ENCODE peak calls at places on chromosomes 12 and 14, in six cellular contexts. One of them, this sample, is unnamed. For H3K9me3, the result is how much of the 10 kb centered on the place peaks cover.

GRCh38 chr12:31407562-31407961 is 81.6 kb upstream of the SINHCAF start:
- DNase-seq in pancreas: no peak
- DNase-seq in CD8-positive, alpha-beta T cell: no peak
- DNase-seq in mucosa of descending colon: no peak
- DNase-seq in right cardiac atrium: no peak
- DNase-seq in sigmoid colon: no peak
- DNase-seq in this sample: no peak

GRCh38 chr14:21978184-21978998 is 304.8 kb upstream of the OR4E1 start:
- DNase-seq in sigmoid colon: peak
- DNase-seq in pancreas: no peak
- DNase-seq in mucosa of descending colon: peak
- DNase-seq in right cardiac atrium: no peak
- DNase-seq in CD8-positive, alpha-beta T cell: peak
- DNase-seq in this sample: no peak

GRCh38 chr14:39946796-39947195 is 514.6 kb upstream of the FBXO33 start:
- DNase-seq in CD8-positive, alpha-beta T cell: no peak
- DNase-seq in mucosa of descending colon: no peak
- DNase-seq in sigmoid colon: no peak
- DNase-seq in right cardiac atrium: no peak
- DNase-seq in pancreas: no peak
- DNase-seq in this sample: no peak

GRCh38 chr12:98208846-98209245 is 306.5 kb upstream of the TMPO start:
- DNase-seq in right cardiac atrium: no peak
- DNase-seq in mucosa of descending colon: no peak
- DNase-seq in sigmoid colon: no peak
- DNase-seq in pancreas: no peak
- DNase-seq in CD8-positive, alpha-beta T cell: no peak
- DNase-seq in this sample: no peak

GRCh38 chr12:115155665-115156645 is 472.0 kb upstream of the TBX3 start:
- DNase-seq in CD8-positive, alpha-beta T cell: no peak
- DNase-seq in mucosa of descending colon: no peak
- DNase-seq in right cardiac atrium: no peak
- DNase-seq in sigmoid colon: no peak
- DNase-seq in pancreas: no peak
- DNase-seq in this sample: no peak

GRCh38 chr14:80678436-80678835 is 263.1 kb downstream of the CEP128 start:
- DNase-seq in sigmoid colon: no peak
- DNase-seq in right cardiac atrium: no peak
- DNase-seq in pancreas: no peak
- DNase-seq in CD8-positive, alpha-beta T cell: no peak
- DNase-seq in mucosa of descending colon: no peak
- DNase-seq in this sample: no peak

GRCh38 chr14:30974628-30975027 is 50.8 kb upstream of the AP4S1 start:
- DNase-seq in right cardiac atrium: no peak
- DNase-seq in sigmoid colon: no peak
- DNase-seq in pancreas: no peak
- DNase-seq in mucosa of descending colon: no peak
- DNase-seq in CD8-positive, alpha-beta T cell: no peak
- DNase-seq in this sample: no peak

GRCh38 chr12:93361159-93361919 is 16.4 kb upstream of the NUDT4 start:
- DNase-seq in sigmoid colon: no peak
- DNase-seq in CD8-positive, alpha-beta T cell: no peak
- DNase-seq in right cardiac atrium: peak
- DNase-seq in pancreas: no peak
- DNase-seq in mucosa of descending colon: no peak
- DNase-seq in this sample: no peak

GRCh38 chr12:52441320-52441911 is 7.2 kb upstream of the KRT75 start:
- DNase-seq in CD8-positive, alpha-beta T cell: no peak
- DNase-seq in mucosa of descending colon: no peak
- DNase-seq in sigmoid colon: no peak
- DNase-seq in pancreas: no peak
- DNase-seq in right cardiac atrium: no peak
- DNase-seq in this sample: no peak

GRCh38 chr12:69765515-69765914 is 26.9 kb downstream of the RAB3IP start:
- DNase-seq in CD8-positive, alpha-beta T cell: no peak
- DNase-seq in right cardiac atrium: no peak
- DNase-seq in pancreas: no peak
- DNase-seq in sigmoid colon: no peak
- DNase-seq in mucosa of descending colon: no peak
- DNase-seq in this sample: no peak
- H3K9me3 ChIP-seq in CD8-positive, alpha-beta T cell: under half
- H3K9me3 ChIP-seq in right cardiac atrium: under half
- H3K9me3 ChIP-seq in pancreas: under half
- H3K9me3 ChIP-seq in sigmoid colon: under half
- H3K9me3 ChIP-seq in mucosa of descending colon: under half
- H3K9me3 ChIP-seq in this sample: under half

GRCh38 chr12:133057446-133057845 is 20.1 kb downstream of the ZNF84 start:
- DNase-seq in mucosa of descending colon: no peak
- DNase-seq in sigmoid colon: no peak
- DNase-seq in pancreas: no peak
- DNase-seq in CD8-positive, alpha-beta T cell: no peak
- DNase-seq in right cardiac atrium: no peak
- DNase-seq in this sample: no peak
- H3K9me3 ChIP-seq in mucosa of descending colon: half or more
- H3K9me3 ChIP-seq in sigmoid colon: half or more
- H3K9me3 ChIP-seq in pancreas: under half
- H3K9me3 ChIP-seq in CD8-positive, alpha-beta T cell: half or more
- H3K9me3 ChIP-seq in right cardiac atrium: under half
- H3K9me3 ChIP-seq in this sample: under half

GRCh38 chr14:105885561-105886320 is 359.4 kb downstream of the TMEM121 start:
- DNase-seq in right cardiac atrium: peak
- DNase-seq in CD8-positive, alpha-beta T cell: no peak
- DNase-seq in sigmoid colon: peak
- DNase-seq in pancreas: no peak
- DNase-seq in mucosa of descending colon: no peak
- DNase-seq in this sample: peak

GRCh38 chr14:105882626-105883025 is 356.2 kb downstream of the TMEM121 start:
- DNase-seq in CD8-positive, alpha-beta T cell: peak
- DNase-seq in right cardiac atrium: peak
- DNase-seq in sigmoid colon: no peak
- DNase-seq in mucosa of descending colon: no peak
- DNase-seq in pancreas: no peak
- DNase-seq in this sample: no peak

GRCh38 chr14:105881021-105881930 is 354.9 kb downstream of the TMEM121 start:
- DNase-seq in pancreas: no peak
- DNase-seq in sigmoid colon: peak
- DNase-seq in mucosa of descending colon: no peak
- DNase-seq in CD8-positive, alpha-beta T cell: peak
- DNase-seq in right cardiac atrium: peak
- DNase-seq in this sample: peak

GRCh38 chr14:105884808-105885281 is 358.5 kb downstream of the TMEM121 start:
- DNase-seq in mucosa of descending colon: no peak
- DNase-seq in pancreas: no peak
- DNase-seq in sigmoid colon: peak
- DNase-seq in right cardiac atrium: peak
- DNase-seq in CD8-positive, alpha-beta T cell: no peak
- DNase-seq in this sample: peak

DNA sequence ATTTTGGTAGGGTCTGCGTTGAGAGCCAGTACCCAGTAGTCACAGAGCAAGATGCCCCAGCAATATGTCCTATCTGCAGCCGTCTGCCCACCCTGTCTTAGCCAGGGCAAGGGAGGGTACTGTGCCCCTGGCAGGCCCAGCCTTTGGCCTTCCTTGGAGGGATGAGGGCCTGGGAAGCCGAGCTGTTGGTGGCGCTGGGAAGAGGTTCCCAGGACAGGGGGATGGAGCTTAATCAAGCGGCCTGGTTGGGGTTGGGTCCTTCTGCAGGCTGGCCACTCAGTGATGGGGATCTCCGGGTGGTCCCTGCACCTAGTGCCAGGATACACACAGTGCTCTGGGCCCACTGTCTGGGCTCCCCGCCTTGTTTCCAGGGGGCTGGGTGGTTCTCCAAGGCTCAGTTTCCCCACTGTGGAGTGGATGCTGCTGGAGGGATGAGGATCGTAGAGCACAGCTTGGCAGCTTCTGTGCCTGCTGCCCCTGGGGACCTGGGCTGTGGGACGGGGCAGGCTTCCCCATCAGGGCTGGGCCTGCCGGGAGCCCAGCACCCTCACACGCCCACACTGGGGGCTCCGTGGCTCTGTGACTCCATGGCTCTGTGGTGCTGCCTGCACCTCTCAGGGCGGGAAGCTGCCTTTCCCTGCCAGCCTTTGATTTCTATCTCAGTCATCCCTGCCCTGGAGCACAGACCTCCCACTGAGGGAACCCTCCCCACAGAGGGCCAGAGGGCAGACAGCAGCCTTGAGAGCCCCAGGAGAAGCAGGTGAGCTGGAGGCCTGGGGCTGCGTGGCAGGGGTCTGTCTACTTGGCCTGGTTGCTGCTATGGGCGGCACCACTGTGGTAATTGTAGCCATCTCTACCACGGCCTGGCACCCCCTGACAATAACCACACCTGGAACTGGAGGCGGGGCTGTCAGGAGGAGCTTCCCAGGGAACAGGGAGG is 357.0 kb downstream of the TMEM121 start:
- DNase-seq in CD8-positive, alpha-beta T cell: peak
- DNase-seq in sigmoid colon: peak
- DNase-seq in pancreas: no peak
- DNase-seq in mucosa of descending colon: no peak
- DNase-seq in right cardiac atrium: no peak
- DNase-seq in this sample: peak
- H3K9me3 ChIP-seq in CD8-positive, alpha-beta T cell: under half
- H3K9me3 ChIP-seq in sigmoid colon: under half
- H3K9me3 ChIP-seq in pancreas: under half
- H3K9me3 ChIP-seq in mucosa of descending colon: under half
- H3K9me3 ChIP-seq in right cardiac atrium: under half
- H3K9me3 ChIP-seq in this sample: under half

GRCh38 chr14:26377150-26377549 is 220.7 kb downstream of the NOVA1 start:
- DNase-seq in CD8-positive, alpha-beta T cell: no peak
- DNase-seq in mucosa of descending colon: no peak
- DNase-seq in right cardiac atrium: no peak
- DNase-seq in pancreas: no peak
- DNase-seq in sigmoid colon: no peak
- DNase-seq in this sample: no peak
- H3K9me3 ChIP-seq in CD8-positive, alpha-beta T cell: under half
- H3K9me3 ChIP-seq in mucosa of descending colon: under half
- H3K9me3 ChIP-seq in right cardiac atrium: under half
- H3K9me3 ChIP-seq in pancreas: under half
- H3K9me3 ChIP-seq in sigmoid colon: under half
- H3K9me3 ChIP-seq in this sample: under half

GRCh38 chr12:104526320-104526719 is 69.6 kb downstream of the CHST11 start:
- DNase-seq in pancreas: no peak
- DNase-seq in mucosa of descending colon: no peak
- DNase-seq in CD8-positive, alpha-beta T cell: no peak
- DNase-seq in sigmoid colon: no peak
- DNase-seq in right cardiac atrium: no peak
- DNase-seq in this sample: no peak
- H3K9me3 ChIP-seq in pancreas: under half
- H3K9me3 ChIP-seq in mucosa of descending colon: under half
- H3K9me3 ChIP-seq in CD8-positive, alpha-beta T cell: under half
- H3K9me3 ChIP-seq in sigmoid colon: under half
- H3K9me3 ChIP-seq in right cardiac atrium: under half
- H3K9me3 ChIP-seq in this sample: under half

GRCh38 chr14:59036134-59036533 is 152.3 kb upstream of the DAAM1 start:
- DNase-seq in sigmoid colon: no peak
- DNase-seq in CD8-positive, alpha-beta T cell: no peak
- DNase-seq in mucosa of descending colon: no peak
- DNase-seq in pancreas: no peak
- DNase-seq in right cardiac atrium: no peak
- DNase-seq in this sample: no peak
- H3K9me3 ChIP-seq in sigmoid colon: under half
- H3K9me3 ChIP-seq in CD8-positive, alpha-beta T cell: under half
- H3K9me3 ChIP-seq in mucosa of descending colon: under half
- H3K9me3 ChIP-seq in pancreas: under half
- H3K9me3 ChIP-seq in right cardiac atrium: under half
- H3K9me3 ChIP-seq in this sample: under half

DNA sequence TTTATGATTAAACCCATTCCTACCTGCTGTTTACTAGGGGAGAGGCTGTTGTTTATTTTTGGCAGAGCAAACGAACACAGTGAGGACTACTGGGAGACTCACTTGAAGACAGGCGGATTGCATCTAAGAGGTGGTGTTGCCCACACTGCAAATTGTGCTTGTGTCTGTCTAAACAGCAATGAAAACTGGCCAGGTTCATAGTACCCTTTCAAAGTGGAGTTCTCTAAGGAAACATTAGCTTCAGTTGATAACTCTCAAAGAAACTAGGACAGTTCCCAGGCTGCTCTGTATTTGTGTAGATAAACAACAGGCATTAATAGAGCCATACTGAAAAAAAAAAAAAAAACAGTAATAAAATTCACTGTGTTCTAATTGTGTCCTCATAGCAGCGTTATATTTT is 466.0 kb upstream of the RGS6 start:
- DNase-seq in sigmoid colon: no peak
- DNase-seq in right cardiac atrium: no peak
- DNase-seq in CD8-positive, alpha-beta T cell: no peak
- DNase-seq in pancreas: no peak
- DNase-seq in mucosa of descending colon: no peak
- DNase-seq in this sample: no peak
- H3K9me3 ChIP-seq in sigmoid colon: under half
- H3K9me3 ChIP-seq in right cardiac atrium: under half
- H3K9me3 ChIP-seq in CD8-positive, alpha-beta T cell: under half
- H3K9me3 ChIP-seq in pancreas: under half
- H3K9me3 ChIP-seq in mucosa of descending colon: under half
- H3K9me3 ChIP-seq in this sample: under half

GRCh38 chr14:106417224-106418049 is 891.1 kb downstream of the TMEM121 start:
- DNase-seq in sigmoid colon: no peak
- DNase-seq in pancreas: peak
- DNase-seq in right cardiac atrium: peak
- DNase-seq in mucosa of descending colon: peak
- DNase-seq in CD8-positive, alpha-beta T cell: peak
- DNase-seq in this sample: peak

GRCh38 chr14:106419432-106419831 is 893.0 kb downstream of the TMEM121 start:
- DNase-seq in CD8-positive, alpha-beta T cell: no peak
- DNase-seq in pancreas: no peak
- DNase-seq in sigmoid colon: no peak
- DNase-seq in right cardiac atrium: no peak
- DNase-seq in mucosa of descending colon: no peak
- DNase-seq in this sample: no peak

DNA sequence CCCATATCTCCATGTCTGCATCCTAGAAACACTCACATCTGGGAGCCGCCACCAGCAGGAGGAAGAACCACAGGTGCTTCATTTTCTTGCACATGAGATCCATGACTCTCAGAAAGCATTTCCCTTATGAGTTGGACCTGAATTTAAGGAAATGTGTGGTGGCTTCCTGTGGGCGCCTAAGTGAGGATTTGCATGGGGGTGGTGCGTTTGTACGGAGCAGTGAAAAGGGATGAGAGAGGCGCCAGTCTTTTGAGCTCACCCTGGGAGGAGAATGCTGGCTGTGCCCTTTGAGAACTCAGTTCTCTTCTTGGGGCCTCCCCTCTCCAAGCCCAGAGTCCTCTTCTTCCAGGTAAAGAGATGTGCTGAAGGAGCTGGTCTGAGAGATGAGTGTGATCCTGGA is 895.7 kb downstream of the TMEM121 start:
- DNase-seq in CD8-positive, alpha-beta T cell: no peak
- DNase-seq in pancreas: no peak
- DNase-seq in mucosa of descending colon: no peak
- DNase-seq in sigmoid colon: no peak
- DNase-seq in right cardiac atrium: no peak
- DNase-seq in this sample: no peak
- H3K9me3 ChIP-seq in CD8-positive, alpha-beta T cell: under half
- H3K9me3 ChIP-seq in pancreas: under half
- H3K9me3 ChIP-seq in mucosa of descending colon: under half
- H3K9me3 ChIP-seq in sigmoid colon: under half
- H3K9me3 ChIP-seq in right cardiac atrium: under half
- H3K9me3 ChIP-seq in this sample: under half